ENCODE peak calls at places on chromosomes 3 and 15, in five cellular contexts. P is SK-N-SH, S is HepG2, B is K562, W is GM12878. Z is an unnamed sample.

GRCh38 chr3:98602078-98602678 is 8.8 kb upstream of the CPOX start:
- DNase-seq in P (peak), S (peak), B (peak), W (peak), Z (peak)

GRCh38 chr3:133572158-133573053 is 1.1 kb upstream of the CDV3 start:
- DNase-seq in P (no peak), S (no peak), B (peak), W (peak), Z (no peak)

GRCh38 chr15:62928242-62928995 is 114.1 kb upstream of the TPM1 start:
- DNase-seq in P (peak), S (peak), B (peak), W (no peak), Z (no peak)

GRCh38 chr3:52204337-52205073 is 6.5 kb downstream of the ALAS1 start:
- DNase-seq in P (no peak), S (peak), B (no peak), W (no peak), Z (no peak)

GRCh38 chr15:100704281-100705055 is 102.1 kb downstream of the ASB7 start:
- DNase-seq in P (no peak), S (no peak), B (no peak), W (no peak), Z (no peak)

GRCh38 chr15:40523611-40524010 is 41.2 kb downstream of the CCDC32 start:
- DNase-seq in P (no peak), S (no peak), B (no peak), W (no peak), Z (no peak)

GRCh38 chr3:111667621-111668239 is 72.6 kb upstream of the ZBED2 start:
- DNase-seq in P (no peak), S (no peak), B (no peak), W (peak), Z (no peak)

GRCh38 chr3:52704611-52705437 is 767 bp downstream of the GLT8D1 start:
- DNase-seq in P (peak), S (peak), B (peak), W (no peak), Z (peak)

GRCh38 chr3:194125474-194125873 is 10.5 kb upstream of the HES1 start:
- DNase-seq in P (no peak), S (no peak), B (no peak), W (no peak), Z (no peak)

GRCh38 chr3:60053518-60054265 is 1003.9 kb upstream of the CFAP20DC start:
- DNase-seq in P (no peak), S (no peak), B (peak), W (no peak), Z (no peak)

GRCh38 chr3:71227344-71227743 is 356.2 kb downstream of the FOXP1 start:
- DNase-seq in P (no peak), S (no peak), B (peak), W (no peak), Z (no peak)

GRCh38 chr15:100372695-100373036 is 30.9 kb upstream of the ADAMTS17 start:
- DNase-seq in P (no peak), S (no peak), B (no peak), W (no peak), Z (no peak)

GRCh38 chr3:53295410-53295809 is 39.6 kb upstream of the TKT start:
- DNase-seq in P (no peak), S (peak), B (no peak), W (no peak), Z (no peak)

GRCh38 chr3:178947738-178948137 is 123.9 kb downstream of the ZMAT3 start:
- DNase-seq in P (no peak), S (no peak), B (no peak), W (no peak), Z (no peak)

DNA sequence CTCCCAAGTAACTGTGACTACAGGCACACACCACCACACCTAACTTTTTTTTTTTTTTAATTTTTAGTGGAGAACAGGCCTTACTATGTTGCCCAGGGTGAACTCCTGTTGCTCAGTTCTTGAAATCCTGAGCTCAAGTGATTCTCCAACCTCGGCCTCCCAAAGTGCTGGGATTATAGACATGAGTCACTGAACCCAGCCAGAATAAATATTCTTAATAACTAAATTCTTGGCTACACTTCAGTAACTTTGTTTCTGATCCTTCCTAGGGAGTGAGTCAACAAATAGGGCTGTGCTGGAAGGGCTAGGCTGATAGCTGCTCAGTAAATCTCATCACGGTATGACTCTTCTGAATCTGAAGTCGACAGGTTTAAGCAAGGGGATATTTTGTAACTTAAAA is 56.6 kb downstream of the P3H2 start:
- DNase-seq in P (no peak), S (no peak), B (no peak), W (no peak), Z (no peak)
- TF ChIP-seq FOXM1 in P (no peak), S (no peak), B (no peak), W (no peak), Z (no peak)

DNA sequence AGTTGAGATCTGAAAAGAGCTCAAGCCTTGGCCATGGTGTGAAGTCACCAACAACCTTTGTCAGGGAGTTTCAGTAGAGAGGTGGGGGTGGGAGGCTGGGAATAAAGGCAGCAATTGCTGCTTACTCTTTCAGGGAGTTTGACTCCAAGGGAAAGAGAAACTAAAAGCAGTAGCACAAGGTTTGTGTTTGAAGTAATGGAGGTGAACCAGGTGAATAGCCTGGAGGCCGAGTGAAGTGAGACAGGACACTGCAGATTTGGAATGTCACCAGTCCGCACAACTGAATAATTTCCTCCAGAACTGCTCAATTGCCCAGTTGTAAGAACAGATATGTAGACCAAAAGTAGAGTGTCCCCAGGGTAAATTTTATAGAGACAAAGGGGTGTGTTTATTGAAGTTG is 44.1 kb downstream of the CD86 start:
- DNase-seq in P (no peak), S (no peak), B (no peak), W (no peak), Z (no peak)
- TF ChIP-seq FOXM1 in P (no peak), S (no peak), B (no peak), W (no peak), Z (no peak)

GRCh38 chr15:29276366-29276765 is 6.7 kb upstream of the NSMCE3 start:
- DNase-seq in P (no peak), S (no peak), B (no peak), W (no peak), Z (no peak)
- TF ChIP-seq FOXM1 in P (no peak), S (no peak), B (no peak), W (no peak), Z (no peak)

GRCh38 chr15:83571820-83572707 is 81.9 kb upstream of the ADAMTSL3 start:
- DNase-seq in P (peak), S (no peak), B (peak), W (no peak), Z (peak)
- TF ChIP-seq FOXM1 in P (no peak), S (no peak), B (no peak), W (no peak), Z (no peak)

GRCh38 chr3:27625848-27626247 is 96.3 kb downstream of the EOMES start:
- DNase-seq in P (no peak), S (no peak), B (no peak), W (no peak), Z (no peak)

GRCh38 chr3:27630892-27631291 is 91.2 kb downstream of the EOMES start:
- DNase-seq in P (no peak), S (no peak), B (no peak), W (no peak), Z (no peak)

GRCh38 chr3:27626596-27627118 is 95.5 kb downstream of the EOMES start:
- DNase-seq in P (no peak), S (peak), B (no peak), W (no peak), Z (no peak)

GRCh38 chr3:27629381-27629780 is 92.7 kb downstream of the EOMES start:
- DNase-seq in P (peak), S (no peak), B (no peak), W (no peak), Z (no peak)

GRCh38 chr3:27628029-27628750 is 93.9 kb downstream of the EOMES start:
- DNase-seq in P (no peak), S (no peak), B (no peak), W (no peak), Z (no peak)
- TF ChIP-seq FOXM1 in P (no peak), S (no peak), B (no peak), W (no peak), Z (no peak)

DNA sequence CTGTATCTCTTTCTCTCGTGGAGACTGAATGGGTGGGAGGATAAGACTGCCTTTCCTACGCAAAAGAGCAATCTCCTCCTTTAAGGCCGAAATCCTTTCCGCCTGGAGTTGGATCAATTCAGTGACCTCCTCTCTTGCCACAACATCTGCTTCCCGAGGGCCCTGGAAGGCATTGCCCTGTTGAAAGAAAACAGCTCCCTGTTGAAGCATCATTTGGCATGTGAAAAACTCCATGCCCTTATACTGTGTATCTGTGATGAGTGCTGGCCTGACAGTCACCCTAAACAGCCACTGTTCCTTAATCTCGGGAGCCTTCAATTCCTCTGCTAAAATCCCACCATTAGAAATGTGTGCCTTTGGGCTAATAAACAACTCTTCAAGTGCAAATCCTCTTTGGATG is 80.2 kb downstream of the BOC start:
- DNase-seq in P (peak), S (no peak), B (no peak), W (no peak), Z (no peak)
- TF ChIP-seq FOXM1 in P (no peak), S (no peak), B (no peak), W (no peak), Z (no peak)

GRCh38 chr15:37574985-37575384 is 359.5 kb upstream of the TMCO5A start:
- DNase-seq in P (no peak), S (no peak), B (no peak), W (no peak), Z (no peak)
- TF ChIP-seq FOXM1 in P (no peak), S (no peak), B (no peak), W (no peak), Z (no peak)

DNA sequence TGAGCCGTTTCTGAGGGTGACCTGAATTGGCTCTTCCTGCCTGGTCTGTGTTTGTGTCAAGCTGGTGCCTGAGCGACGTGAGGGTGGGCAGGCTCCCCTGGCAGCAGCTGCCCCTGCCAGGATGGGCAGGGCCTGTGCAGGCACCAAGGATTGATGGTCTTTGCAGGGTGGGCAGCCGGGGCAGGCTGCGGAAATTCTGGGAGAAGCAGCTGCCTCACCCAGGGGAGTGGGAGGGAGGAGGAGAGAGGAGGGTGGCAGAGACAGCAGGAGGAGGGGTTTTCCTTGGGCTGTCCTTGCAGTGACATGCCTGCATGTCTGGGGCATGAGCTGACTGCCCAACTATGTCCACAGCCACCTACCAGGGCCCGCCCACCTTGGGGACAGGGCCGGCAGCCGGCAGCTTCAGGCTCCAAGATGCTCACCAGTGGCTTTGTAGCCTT is 27.9 kb upstream of the SLC6A6 start:
- DNase-seq in P (peak), S (no peak), B (no peak), W (no peak), Z (no peak)
- TF ChIP-seq FOXM1 in P (no peak), S (no peak), B (no peak), W (no peak), Z (no peak)

GRCh38 chr3:49930922-49931321 is 1.3 kb upstream of the MON1A start:
- DNase-seq in P (no peak), S (peak), B (peak), W (no peak), Z (peak)
- TF ChIP-seq FOXM1 in P (no peak), S (no peak), B (no peak), W (no peak), Z (no peak)